ENCODE peak calls at places on chromosomes 2 and 18, in six cellular contexts. T is trophoblast cell, J is neuronal stem cell, O is mesenchymal stem cell, H is mesendoderm, P is IMR-90. G is an unnamed sample.

GRCh38 chr2:38515155-38516074 is 87.3 kb downstream of the HNRNPLL start:
- DNase-seq in J (no peak), H (no peak), P (peak; percentile 59), O (no peak), T (peak; percentile 75), G (no peak)

GRCh38 chr2:6310910-6311215 is 554.8 kb downstream of the CMPK2 start:
- DNase-seq in J (no peak), T (no peak), P (no peak), H (no peak), O (no peak), G (no peak)

GRCh38 chr2:227623225-227623624 is 5.9 kb downstream of the SCYGR4 start:
- DNase-seq in T (peak; percentile 67), O (peak; percentile 52), J (no peak), P (peak; percentile 75), H (no peak), G (no peak)

GRCh38 chr2:32289165-32290054 is 11.7 kb downstream of the YIPF4 start:
- DNase-seq in T (peak; percentile 66), J (no peak), P (peak; percentile 86), O (peak; percentile 87), H (no peak), G (no peak)

GRCh38 chr2:217440000-217440399 is 562.8 kb downstream of the TNS1 start:
- DNase-seq in O (peak; percentile 41), T (no peak), J (no peak), P (peak; percentile 22), H (no peak), G (no peak)

GRCh38 chr18:37403100-37403781 is 162.4 kb downstream of the CELF4 start:
- DNase-seq in J (no peak), H (peak; percentile 86), P (peak; percentile 86), O (peak; percentile 96), T (peak; percentile 37), G (no peak)

GRCh38 chr2:109266998-109267854 is 138.2 kb downstream of the SH3RF3 start:
- DNase-seq in H (no peak), P (no peak), J (peak; percentile 3), O (peak; percentile 62), T (peak; percentile 73), G (no peak)

GRCh38 chr2:202030676-202031075 is 3.0 kb upstream of the FZD7 start:
- DNase-seq in O (no peak), T (no peak), J (no peak), H (no peak), P (peak; percentile 92), G (no peak)

GRCh38 chr2:191274404-191274803 is 29.2 kb downstream of the MYO1B start:
- DNase-seq in T (no peak), H (no peak), J (no peak), P (no peak), O (no peak), G (no peak)

GRCh38 chr2:175036582-175037018 is 31.4 kb upstream of the CHN1 start:
- DNase-seq in O (peak; percentile 49), H (peak; percentile 37), T (peak; percentile 54), J (peak; percentile 9), P (peak; percentile 24), G (no peak)

GRCh38 chr18:48818329-48819254 is 132.2 kb downstream of the SMAD7 start:
- DNase-seq in J (no peak), T (no peak), H (no peak), P (no peak), O (no peak), G (peak; percentile 17)

GRCh38 chr18:32450026-32450681 is 20.5 kb downstream of the GAREM1 start:
- DNase-seq in T (no peak), P (no peak), H (no peak), J (no peak), O (peak; percentile 30), G (no peak)

GRCh38 chr2:96920801-96921560 is 51.1 kb upstream of the SEMA4C start:
- DNase-seq in H (no peak), T (no peak), J (no peak), P (no peak), O (no peak), G (no peak)

GRCh38 chr18:67010916-67011315 is 407.0 kb upstream of the CDH19 start:
- DNase-seq in J (no peak), T (peak; percentile 1), H (no peak), P (no peak), O (peak; percentile 62), G (no peak)

GRCh38 chr2:119223521-119224390 is at the start of gene STEAP3:
- DNase-seq in T (peak; percentile 68), H (peak; percentile 93), P (peak; percentile 35), O (peak; percentile 55), J (peak; percentile 71), G (peak; percentile 90)

DNA sequence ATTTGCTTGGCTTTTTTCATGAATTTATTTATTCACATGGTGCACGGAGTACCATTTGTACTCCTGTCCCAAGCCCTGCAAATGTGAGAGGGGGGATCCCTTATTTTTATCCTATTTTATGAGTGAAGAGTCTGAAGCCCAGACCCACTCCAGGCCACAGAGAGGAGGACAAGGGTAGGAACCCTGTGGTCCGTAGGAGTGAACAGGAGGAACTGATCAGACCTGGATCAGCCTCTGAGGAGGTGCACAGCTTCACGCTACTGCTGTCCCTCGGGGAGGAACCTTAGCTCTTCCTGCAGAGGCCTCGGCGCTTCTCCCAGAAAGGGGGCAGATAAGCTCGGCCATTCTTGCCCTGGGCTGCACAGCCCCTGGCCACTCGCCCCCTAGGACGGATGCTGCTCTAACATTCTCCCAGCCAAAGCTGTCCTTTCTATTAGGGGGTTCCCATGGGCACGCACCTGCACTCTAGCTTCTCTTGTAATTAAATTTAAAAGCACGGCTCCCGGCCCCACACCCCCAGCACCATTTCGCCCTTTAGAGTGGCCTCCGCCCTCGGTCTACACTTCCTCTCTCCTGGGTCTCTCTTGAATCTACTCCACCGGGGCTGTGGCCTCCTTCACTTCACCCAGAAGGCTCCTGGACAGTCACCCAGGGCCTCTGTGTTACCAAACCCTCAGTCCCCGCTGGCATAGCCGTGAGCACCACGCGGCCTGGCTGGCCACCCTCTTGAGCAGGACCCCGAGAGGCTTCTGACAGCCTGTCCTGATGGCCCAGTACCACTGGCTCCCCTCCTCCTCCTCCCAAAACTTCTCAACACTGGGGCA is 6.5 kb upstream of the RAB17 start:
- DNase-seq in J (no peak), T (no peak), O (no peak), P (no peak), H (no peak), G (peak; percentile 24)
- H3K4ac ChIP-seq in J (no peak overlapping the region), T (no peak overlapping the region), O (peak overlapping the region; percentile 34), P (no peak overlapping the region), H (peak overlapping the region; percentile 89), G (no peak overlapping the region)

DNA sequence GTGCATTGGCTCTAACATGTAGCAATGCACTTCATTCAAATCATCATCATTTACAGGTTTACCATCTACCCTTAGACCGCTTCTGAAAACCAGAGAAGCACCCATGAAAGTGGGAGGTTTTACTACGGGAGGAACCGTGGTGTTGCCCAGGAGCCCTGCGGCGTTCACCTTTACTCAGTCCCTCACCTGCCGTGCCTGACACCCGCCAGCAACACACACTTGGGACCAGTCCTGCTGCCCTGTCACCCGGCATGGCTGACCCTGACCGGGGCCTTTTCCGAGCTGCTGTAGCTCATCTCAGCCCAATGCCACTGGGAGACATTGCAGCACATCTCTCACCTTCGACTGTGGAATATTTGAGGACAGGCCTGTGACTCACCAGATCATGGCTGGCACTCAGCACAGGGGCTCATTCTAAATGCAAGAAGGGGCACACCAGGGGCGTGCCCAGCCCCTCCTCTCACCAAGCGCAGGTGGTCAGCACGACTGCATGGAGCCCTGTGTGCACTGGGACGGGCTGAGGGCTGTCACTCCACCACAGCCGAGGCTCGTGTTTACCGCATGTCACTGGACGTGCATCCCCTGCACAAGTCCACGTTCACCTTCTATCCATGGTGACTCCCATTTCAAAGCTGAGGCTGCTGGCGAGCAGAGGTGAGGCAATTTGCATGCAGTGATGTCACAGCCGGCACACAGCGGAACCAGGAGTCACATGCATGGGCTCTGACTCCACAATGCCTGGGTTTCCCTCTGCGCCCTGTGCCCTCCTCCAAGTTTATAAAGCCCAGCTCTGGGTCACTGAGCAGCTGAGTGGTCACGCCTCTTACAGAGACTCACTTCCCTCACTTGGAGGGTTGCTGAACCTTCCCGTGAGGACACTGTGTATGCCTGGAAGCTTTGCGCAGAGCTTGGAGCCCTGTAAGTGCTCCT is 76.7 kb upstream of the SNTG2 start:
- DNase-seq in T (no peak), J (no peak), H (no peak), O (no peak), P (no peak), G (peak; percentile 28)
- H3K4ac ChIP-seq in T (no peak overlapping the region), J (no peak overlapping the region), H (no peak overlapping the region), O (no peak overlapping the region), P (no peak overlapping the region), G (no peak overlapping the region)

GRCh38 chr2:178066890-178067669 is 5.5 kb downstream of the PDE11A start:
- DNase-seq in J (no peak), O (no peak), T (no peak), P (no peak), H (no peak), G (no peak)

GRCh38 chr2:178068823-178069454 is 3.6 kb downstream of the PDE11A start:
- DNase-seq in O (no peak), H (no peak), J (no peak), P (no peak), T (no peak), G (no peak)

GRCh38 chr2:178070824-178071223 is 1.8 kb downstream of the PDE11A start:
- DNase-seq in T (no peak), J (no peak), O (peak; percentile 50), H (no peak), P (no peak), G (no peak)

GRCh38 chr2:178072000-178072382 is 586 bp downstream of the PDE11A start:
- DNase-seq in P (no peak), O (no peak), H (no peak), J (no peak), T (no peak), G (no peak)

DNA sequence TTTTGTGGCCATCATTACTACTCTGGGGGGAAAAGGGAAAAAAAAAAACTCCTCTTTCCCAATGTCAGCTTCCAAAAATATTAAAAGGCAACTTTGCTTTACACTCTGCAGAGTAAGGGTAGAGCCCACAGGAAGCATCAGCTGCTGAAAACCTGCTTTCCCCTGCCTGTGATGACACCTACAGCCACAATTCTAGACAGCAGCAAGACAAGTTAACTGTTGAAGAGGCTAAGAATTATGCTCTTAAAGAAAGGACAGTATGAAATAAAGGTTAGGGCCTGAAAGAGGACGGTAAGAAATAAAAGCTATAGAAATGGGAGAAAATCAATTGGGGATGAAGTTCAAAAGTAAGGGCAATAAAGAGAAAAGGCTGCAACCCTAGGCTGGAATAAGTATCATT is 3.0 kb downstream of the PDE11A start:
- DNase-seq in H (peak; percentile 13), P (no peak), T (no peak), O (no peak), J (no peak), G (no peak)
- H3K4ac ChIP-seq in H (no peak overlapping the region), P (no peak overlapping the region), T (no peak overlapping the region), O (no peak overlapping the region), J (no peak overlapping the region), G (no peak overlapping the region)

DNA sequence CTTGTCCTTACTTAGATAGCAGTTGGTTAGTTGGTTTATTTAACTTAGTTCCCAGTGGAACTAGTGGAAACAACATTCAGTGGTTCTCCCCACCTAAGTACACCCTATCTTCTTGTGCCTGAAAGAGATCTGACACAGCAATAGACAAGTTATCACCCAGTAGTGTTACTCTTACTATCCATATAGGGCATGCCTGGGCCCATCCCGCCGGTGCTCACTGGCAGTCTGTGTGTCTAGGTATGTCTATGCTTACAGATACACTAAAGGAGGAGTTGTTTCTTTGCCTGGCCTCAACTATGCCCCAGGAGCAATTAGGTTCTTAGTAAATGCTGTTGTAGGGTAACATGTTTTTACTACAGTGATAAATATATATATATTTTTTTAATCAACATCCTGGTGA is 12.0 kb upstream of the NRP2 start:
- DNase-seq in J (no peak), P (no peak), H (no peak), O (no peak), T (no peak), G (no peak)
- H3K4ac ChIP-seq in J (no peak overlapping the region), P (peak overlapping the region; percentile 42), H (no peak overlapping the region), O (peak overlapping the region; percentile 40), T (no peak overlapping the region), G (no peak overlapping the region)

GRCh38 chr2:231409773-231410172 is 14.3 kb downstream of the B3GNT7 start:
- DNase-seq in P (no peak), H (no peak), J (no peak), T (no peak), O (no peak), G (no peak)
- H3K4ac ChIP-seq in P (no peak overlapping the region), H (no peak overlapping the region), J (no peak overlapping the region), T (no peak overlapping the region), O (no peak overlapping the region), G (no peak overlapping the region)

G was measured in H9.